ENCODE peak calls at places on chromosome 2, in four cellular contexts. C is AG04449, L is IMR-90, N is MM.1S. Q is an unnamed sample.
A peak's percentile ranks its signal among the peaks of the same experiment; 100 is the strongest.

GRCh38 chr2:1505031-1505441 is 91.8 kb downstream of the TPO start:
- DNase-seq in C (no peak), L (no peak), N (no peak), Q (no peak)

GRCh38 chr2:54341656-54342055 is 85.6 kb upstream of the TSPYL6 start:
- DNase-seq in C (no peak), L (no peak), N (no peak), Q (no peak)

GRCh38 chr2:187404431-187405110 is 43.5 kb downstream of the CALCRL start:
- DNase-seq in C (no peak), L (no peak), N (no peak), Q (no peak)

GRCh38 chr2:85698880-85699254 is 4.7 kb downstream of the GNLY start:
- DNase-seq in C (no peak), L (no peak), N (no peak), Q (no peak)

GRCh38 chr2:98869272-98869641 is 66.8 kb downstream of the CRACDL start:
- DNase-seq in C (no peak), L (no peak), N (no peak), Q (no peak)

GRCh38 chr2:177169810-177170514 is 42.6 kb upstream of the HNRNPA3 start:
- DNase-seq in C (no peak), L (no peak), N (peak; percentile 90), Q (peak; percentile 47)

GRCh38 chr2:46794693-46795317 is 120.8 kb downstream of the MCFD2 start:
- DNase-seq in C (no peak), L (no peak), N (no peak), Q (no peak)

GRCh38 chr2:696999-697627 is 19.9 kb upstream of the TMEM18 start:
- DNase-seq in C (no peak), L (no peak), N (no peak), Q (no peak)

GRCh38 chr2:49174755-49175154 is 20.4 kb upstream of the FSHR start:
- DNase-seq in C (no peak), L (no peak), N (no peak), Q (no peak)

GRCh38 chr2:102848366-102848839 is 86.6 kb downstream of the TMEM182 start:
- DNase-seq in C (no peak), L (peak; percentile 3), N (no peak), Q (peak; percentile 23)

GRCh38 chr2:188975497-188976102 is 1.4 kb downstream of the COL3A1 start:
- DNase-seq in C (peak; percentile 76), L (peak; percentile 93), N (no peak), Q (no peak)

GRCh38 chr2:122168799-122169198 is 413.3 kb downstream of the TSN start:
- DNase-seq in C (no peak), L (no peak), N (no peak), Q (no peak)

GRCh38 chr2:41910126-41910525 is 137.7 kb upstream of the PKDCC start:
- DNase-seq in C (no peak), L (peak; percentile 77), N (no peak), Q (no peak)

GRCh38 chr2:109466674-109467575 is 146.8 kb downstream of the SEPTIN10 start:
- DNase-seq in C (no peak), L (peak; percentile 62), N (no peak), Q (no peak)

GRCh38 chr2:40935349-40935748 is 483.5 kb upstream of the SLC8A1 start:
- DNase-seq in C (no peak), L (no peak), N (no peak), Q (no peak)

GRCh38 chr2:227388537-227389011 is 825 bp upstream of the SCYGR1 start:
- DNase-seq in C (peak; percentile 74), L (peak; percentile 98), N (no peak), Q (no peak)

GRCh38 chr2:149483004-149483605 is 104.5 kb downstream of the MMADHC start:
- DNase-seq in C (no peak), L (no peak), N (no peak), Q (no peak)

GRCh38 chr2:10906926-10907479 is 4.7 kb upstream of the KCNF1 start:
- DNase-seq in C (no peak), L (no peak), N (no peak), Q (no peak)

GRCh38 chr2:7933665-7934064 is 748.2 kb upstream of the ID2 start:
- DNase-seq in C (no peak), L (no peak), N (no peak), Q (no peak)

GRCh38 chr2:100744589-100744988 is 75.3 kb upstream of the NPAS2 start:
- DNase-seq in C (no peak), L (peak; percentile 65), N (no peak), Q (peak; percentile 20)

GRCh38 chr2:11248-11941 is 34.9 kb downstream of the FAM110C start:
- DNase-seq in C (no peak), L (peak; percentile 22), N (peak; percentile 46), Q (no peak)

GRCh38 chr2:39632871-39633270 is 32.8 kb upstream of the TMEM178A start:
- DNase-seq in C (peak; percentile 16), L (peak; percentile 84), N (no peak), Q (no peak)

GRCh38 chr2:176140130-176140519 is 10.6 kb downstream of the HOXD8 start:
- DNase-seq in C (no peak), L (no peak), N (no peak), Q (no peak)

GRCh38 chr2:146317959-146318358 is 1526.9 kb upstream of the ACVR2A start:
- DNase-seq in C (peak; percentile 46), L (peak; percentile 93), N (no peak), Q (no peak)

GRCh38 chr2:111062417-111062816 is 58.3 kb upstream of the BCL2L11 start:
- DNase-seq in C (no peak), L (no peak), N (peak; percentile 76), Q (no peak)

GRCh38 chr2:170817247-170817998 is 736 bp downstream of the GAD1 start:
- DNase-seq in C (no peak), L (peak; percentile 5), N (no peak), Q (peak; percentile 34)

GRCh38 chr2:44170337-44170736 is 1.7 kb downstream of the PPM1B start:
- DNase-seq in C (peak; percentile 29), L (peak; percentile 26), N (no peak), Q (no peak)

GRCh38 chr2:65430515-65431416 is 1.6 kb downstream of the SPRED2 start:
- DNase-seq in C (no peak), L (peak; percentile 41), N (peak; percentile 85), Q (peak; percentile 38)

GRCh38 chr2:151408788-151409600 is 708 bp upstream of the RIF1 start:
- DNase-seq in C (no peak), L (no peak), N (no peak), Q (no peak)

GRCh38 chr2:41489638-41490037 is 558.2 kb upstream of the PKDCC start:
- DNase-seq in C (no peak), L (no peak), N (no peak), Q (no peak)

GRCh38 chr2:234272069-234272850 is 221.8 kb downstream of the SPP2 start:
- DNase-seq in C (no peak), L (no peak), N (no peak), Q (no peak)

GRCh38 chr2:234268314-234268713 is 217.8 kb downstream of the SPP2 start:
- DNase-seq in C (no peak), L (no peak), N (no peak), Q (no peak)

GRCh38 chr2:234269769-234270204 is 219.3 kb downstream of the SPP2 start:
- DNase-seq in C (no peak), L (peak; percentile 71), N (no peak), Q (no peak)

GRCh38 chr2:234273887-234274584 is 222.8 kb downstream of the ARL4C start:
- DNase-seq in C (no peak), L (no peak), N (no peak), Q (no peak)

DNA sequence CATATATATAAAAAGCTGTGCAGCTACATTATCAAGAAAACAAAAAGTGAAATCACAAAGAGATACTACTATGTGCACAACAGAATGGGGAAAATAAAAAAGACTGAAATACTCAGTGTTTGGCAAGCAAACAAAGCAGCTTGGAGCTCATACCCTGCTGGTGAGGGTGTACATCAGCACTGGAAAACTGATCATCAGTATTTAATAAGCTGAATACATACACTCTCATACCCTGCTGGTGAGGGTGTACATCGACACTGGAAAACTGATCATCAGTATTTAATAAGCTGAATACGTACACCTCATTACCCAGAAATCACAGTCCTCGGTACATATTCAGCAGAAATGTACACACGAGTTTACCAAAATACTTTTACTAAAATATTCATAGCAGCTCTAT is 220.8 kb downstream of the SPP2 start:
- DNase-seq in C (no peak), L (no peak), N (no peak), Q (no peak)
- TF ChIP-seq CTCF in C (no peak), L (no peak), N (no peak), Q (no peak)

GRCh38 chr2:37898448-37898847 is 26.6 kb upstream of the RMDN2 start:
- DNase-seq in C (no peak), L (no peak), N (no peak), Q (no peak)
- TF ChIP-seq CTCF in C (no peak), L (no peak), N (no peak), Q (no peak)

GRCh38 chr2:57552885-57553284 is 493.7 kb upstream of the VRK2 start:
- DNase-seq in C (no peak), L (no peak), N (no peak), Q (no peak)
- TF ChIP-seq CTCF in C (no peak), L (no peak), N (no peak), Q (no peak)

GRCh38 chr2:17996978-17997377 is 118.5 kb downstream of the KCNS3 start:
- DNase-seq in C (no peak), L (no peak), N (no peak), Q (no peak)

GRCh38 chr2:18001671-18002070 is 123.2 kb downstream of the KCNS3 start:
- DNase-seq in C (no peak), L (no peak), N (no peak), Q (no peak)
- TF ChIP-seq CTCF in C (no peak), L (no peak), N (peak; percentile 20), Q (no peak)

GRCh38 chr2:84170979-84171378 is 288.1 kb downstream of the SUCLG1 start:
- DNase-seq in C (no peak), L (no peak), N (no peak), Q (no peak)

GRCh38 chr2:84165256-84165655 is 293.8 kb downstream of the SUCLG1 start:
- DNase-seq in C (no peak), L (no peak), N (no peak), Q (no peak)

GRCh38 chr2:84175340-84175739 is 283.7 kb downstream of the SUCLG1 start:
- DNase-seq in C (no peak), L (no peak), N (no peak), Q (no peak)

GRCh38 chr2:84173041-84173440 is 286.0 kb downstream of the SUCLG1 start:
- DNase-seq in C (no peak), L (no peak), N (no peak), Q (no peak)

GRCh38 chr2:84169871-84170270 is 289.2 kb downstream of the SUCLG1 start:
- DNase-seq in C (no peak), L (no peak), N (no peak), Q (no peak)
- TF ChIP-seq CTCF in C (no peak), L (no peak), N (no peak), Q (no peak)

DNA sequence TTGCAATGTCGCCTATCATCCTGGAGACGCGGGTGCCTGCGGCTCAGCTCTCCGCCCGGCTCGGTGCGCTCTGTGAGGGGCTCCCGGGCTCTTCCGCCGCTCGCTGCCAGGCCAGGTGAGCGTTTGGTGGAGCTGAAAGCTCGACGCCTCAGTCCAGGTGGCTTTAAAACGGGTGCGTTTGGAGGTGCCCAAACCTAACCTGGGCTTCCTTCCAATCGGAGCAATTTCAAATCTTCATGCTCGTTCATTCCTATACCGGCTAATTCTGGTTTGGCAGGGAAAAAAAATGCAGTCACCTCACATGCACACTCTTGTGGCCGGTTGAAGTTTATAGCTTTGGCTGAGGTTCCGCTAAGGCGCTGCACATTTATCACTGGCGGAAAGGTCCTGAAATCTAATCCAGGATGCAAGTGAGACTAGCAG is at the start of gene SLC16A14:
- DNase-seq in C (no peak), L (peak; percentile 52), N (peak; percentile 73), Q (peak; percentile 20)
- TF ChIP-seq CTCF in C (peak; percentile 36), L (peak; percentile 39), N (peak; percentile 42), Q (peak; percentile 35)

GRCh38 chr2:74327205-74327604 is 16.0 kb downstream of the SLC4A5 start:
- DNase-seq in C (no peak), L (no peak), N (no peak), Q (no peak)
- TF ChIP-seq CTCF in C (no peak), L (no peak), N (no peak), Q (no peak)